ENCODE peak calls at places on chromosomes 3 and 15, in eight cellular contexts. One of them, this sample, is unnamed.

GRCh38 chr15:99169769-99170311 is 65.0 kb downstream of the SYNM start:
- DNase-seq in activated B cell treated with CpG ODN at 0.5 μM for 24 hours: no peak
- DNase-seq in AG09319: no peak
- DNase-seq in HS-27A: no peak
- DNase-seq in activated naive CD4-positive, alpha-beta T cell treated with anti-CD3 and anti-CD28 coated beads, Interleukin-2, amount 10 ng/mL, durations not matched to agents 7 days and 5 days: no peak
- DNase-seq in T-cell: no peak
- DNase-seq in NCI-H524 treated with DMSO at 0.1 percent for 48 hours: no peak
- DNase-seq in COR-L47: no peak
- DNase-seq in this sample: no peak

GRCh38 chr3:172853005-172853404 is 102.5 kb downstream of the ECT2 start:
- DNase-seq in NCI-H524 treated with DMSO at 0.1 percent for 48 hours: no peak
- DNase-seq in activated naive CD4-positive, alpha-beta T cell treated with anti-CD3 and anti-CD28 coated beads, Interleukin-2, amount 10 ng/mL, durations not matched to agents 7 days and 5 days: no peak
- DNase-seq in COR-L47: no peak
- DNase-seq in HS-27A: no peak
- DNase-seq in activated B cell treated with CpG ODN at 0.5 μM for 24 hours: no peak
- DNase-seq in AG09319: no peak
- DNase-seq in T-cell: no peak
- DNase-seq in this sample: no peak

GRCh38 chr15:85112997-85113396 is 131.3 kb downstream of the PDE8A start:
- DNase-seq in activated naive CD4-positive, alpha-beta T cell treated with anti-CD3 and anti-CD28 coated beads, Interleukin-2, amount 10 ng/mL, durations not matched to agents 7 days and 5 days: no peak
- DNase-seq in NCI-H524 treated with DMSO at 0.1 percent for 48 hours: no peak
- DNase-seq in T-cell: no peak
- DNase-seq in HS-27A: no peak
- DNase-seq in AG09319: no peak
- DNase-seq in COR-L47: no peak
- DNase-seq in activated B cell treated with CpG ODN at 0.5 μM for 24 hours: no peak
- DNase-seq in this sample: no peak

GRCh38 chr15:51281368-51281967 is 56.9 kb downstream of the CYP19A1 start:
- DNase-seq in activated B cell treated with CpG ODN at 0.5 μM for 24 hours: no peak
- DNase-seq in HS-27A: peak; percentile 7
- DNase-seq in activated naive CD4-positive, alpha-beta T cell treated with anti-CD3 and anti-CD28 coated beads, Interleukin-2, amount 10 ng/mL, durations not matched to agents 7 days and 5 days: peak; percentile 41
- DNase-seq in NCI-H524 treated with DMSO at 0.1 percent for 48 hours: no peak
- DNase-seq in COR-L47: peak; percentile 67
- DNase-seq in AG09319: peak; percentile 37
- DNase-seq in T-cell: no peak
- DNase-seq in this sample: peak; percentile 90

GRCh38 chr15:64807751-64808222 is 17.7 kb downstream of the PIF1 start:
- DNase-seq in HS-27A: no peak
- DNase-seq in COR-L47: no peak
- DNase-seq in activated naive CD4-positive, alpha-beta T cell treated with anti-CD3 and anti-CD28 coated beads, Interleukin-2, amount 10 ng/mL, durations not matched to agents 7 days and 5 days: no peak
- DNase-seq in AG09319: no peak
- DNase-seq in NCI-H524 treated with DMSO at 0.1 percent for 48 hours: no peak
- DNase-seq in activated B cell treated with CpG ODN at 0.5 μM for 24 hours: no peak
- DNase-seq in T-cell: no peak
- DNase-seq in this sample: no peak

GRCh38 chr3:27089063-27089462 is 280.1 kb downstream of the NEK10 start:
- DNase-seq in HS-27A: no peak
- DNase-seq in AG09319: no peak
- DNase-seq in T-cell: no peak
- DNase-seq in NCI-H524 treated with DMSO at 0.1 percent for 48 hours: no peak
- DNase-seq in activated naive CD4-positive, alpha-beta T cell treated with anti-CD3 and anti-CD28 coated beads, Interleukin-2, amount 10 ng/mL, durations not matched to agents 7 days and 5 days: no peak
- DNase-seq in activated B cell treated with CpG ODN at 0.5 μM for 24 hours: no peak
- DNase-seq in COR-L47: no peak
- DNase-seq in this sample: no peak

GRCh38 chr15:68374346-68374745 is 57.6 kb downstream of the ITGA11 start:
- DNase-seq in T-cell: no peak
- DNase-seq in activated B cell treated with CpG ODN at 0.5 μM for 24 hours: no peak
- DNase-seq in AG09319: no peak
- DNase-seq in activated naive CD4-positive, alpha-beta T cell treated with anti-CD3 and anti-CD28 coated beads, Interleukin-2, amount 10 ng/mL, durations not matched to agents 7 days and 5 days: no peak
- DNase-seq in HS-27A: no peak
- DNase-seq in COR-L47: no peak
- DNase-seq in NCI-H524 treated with DMSO at 0.1 percent for 48 hours: no peak
- DNase-seq in this sample: no peak

GRCh38 chr15:90979582-90979981 is 14.8 kb downstream of the PRC1 start:
- DNase-seq in HS-27A: no peak
- DNase-seq in COR-L47: no peak
- DNase-seq in activated naive CD4-positive, alpha-beta T cell treated with anti-CD3 and anti-CD28 coated beads, Interleukin-2, amount 10 ng/mL, durations not matched to agents 7 days and 5 days: no peak
- DNase-seq in NCI-H524 treated with DMSO at 0.1 percent for 48 hours: no peak
- DNase-seq in AG09319: no peak
- DNase-seq in T-cell: no peak
- DNase-seq in activated B cell treated with CpG ODN at 0.5 μM for 24 hours: no peak
- DNase-seq in this sample: no peak

GRCh38 chr3:45724919-45725318 is 35.7 kb downstream of the SACM1L start:
- DNase-seq in activated B cell treated with CpG ODN at 0.5 μM for 24 hours: no peak
- DNase-seq in AG09319: no peak
- DNase-seq in HS-27A: no peak
- DNase-seq in activated naive CD4-positive, alpha-beta T cell treated with anti-CD3 and anti-CD28 coated beads, Interleukin-2, amount 10 ng/mL, durations not matched to agents 7 days and 5 days: no peak
- DNase-seq in NCI-H524 treated with DMSO at 0.1 percent for 48 hours: no peak
- DNase-seq in T-cell: no peak
- DNase-seq in COR-L47: no peak
- DNase-seq in this sample: no peak

GRCh38 chr15:67068724-67069400 is 3.5 kb downstream of the SMAD3 start:
- DNase-seq in COR-L47: no peak
- DNase-seq in NCI-H524 treated with DMSO at 0.1 percent for 48 hours: peak; percentile 55
- DNase-seq in activated B cell treated with CpG ODN at 0.5 μM for 24 hours: no peak
- DNase-seq in HS-27A: no peak
- DNase-seq in T-cell: no peak
- DNase-seq in AG09319: no peak
- DNase-seq in activated naive CD4-positive, alpha-beta T cell treated with anti-CD3 and anti-CD28 coated beads, Interleukin-2, amount 10 ng/mL, durations not matched to agents 7 days and 5 days: peak; percentile 42
- DNase-seq in this sample: no peak

GRCh38 chr15:100218411-100218810 is 123.4 kb downstream of the ADAMTS17 start:
- DNase-seq in activated B cell treated with CpG ODN at 0.5 μM for 24 hours: no peak
- DNase-seq in T-cell: no peak
- DNase-seq in NCI-H524 treated with DMSO at 0.1 percent for 48 hours: no peak
- DNase-seq in activated naive CD4-positive, alpha-beta T cell treated with anti-CD3 and anti-CD28 coated beads, Interleukin-2, amount 10 ng/mL, durations not matched to agents 7 days and 5 days: no peak
- DNase-seq in HS-27A: no peak
- DNase-seq in COR-L47: no peak
- DNase-seq in AG09319: no peak
- DNase-seq in this sample: no peak

GRCh38 chr3:9296241-9296640 is 46.8 kb upstream of the SRGAP3 start:
- DNase-seq in AG09319: no peak
- DNase-seq in T-cell: no peak
- DNase-seq in HS-27A: no peak
- DNase-seq in COR-L47: no peak
- DNase-seq in activated naive CD4-positive, alpha-beta T cell treated with anti-CD3 and anti-CD28 coated beads, Interleukin-2, amount 10 ng/mL, durations not matched to agents 7 days and 5 days: no peak
- DNase-seq in NCI-H524 treated with DMSO at 0.1 percent for 48 hours: no peak
- DNase-seq in activated B cell treated with CpG ODN at 0.5 μM for 24 hours: no peak
- DNase-seq in this sample: no peak